ENCODE peak calls at places on chromosome 19, in nine cellular contexts. I is effector memory CD4-positive, alpha-beta T cell; F is cardiac muscle cell; U is mammary epithelial cell; M is endodermal cell; N is mucosa of descending colon; L is neuronal stem cell; K is psoas muscle; E is CD8-positive, alpha-beta T cell. P is an unnamed sample.
A peak's percentile ranks its signal among the peaks of the same experiment; 100 is the strongest.

GRCh38 chr19:4216832-4217231 is 12.5 kb upstream of the EBI3 start:
- DNase-seq in E (no peak), N (no peak), U (no peak), M (no peak), I (no peak), L (no peak), F (no peak), K (no peak), P (no peak)

GRCh38 chr19:54390942-54391577 is 24.2 kb upstream of the TTYH1 start:
- DNase-seq in N (no peak), E (peak; percentile 74), I (peak; percentile 40), F (peak; percentile 86), M (peak; percentile 88), L (peak; percentile 83), U (peak; percentile 18), K (no peak), P (peak; percentile 15)

GRCh38 chr19:5246554-5247155 is 94.0 kb downstream of the PTPRS start:
- DNase-seq in U (no peak), F (no peak), L (no peak), M (no peak), I (no peak), N (no peak), E (no peak), K (no peak), P (no peak)

GRCh38 chr19:46753420-46754155 is 7.3 kb upstream of the STRN4 start:
- DNase-seq in K (peak; percentile 40), I (peak; percentile 40), M (peak; percentile 93), E (peak; percentile 72), F (peak; percentile 68), N (peak; percentile 72), U (peak; percentile 29), L (no peak), P (peak; percentile 25)

GRCh38 chr19:32708457-32708856 is 11.1 kb upstream of the TDRD12 start:
- DNase-seq in F (no peak), E (peak; percentile 45), N (no peak), M (no peak), I (no peak), L (no peak), U (no peak), K (no peak), P (no peak)

GRCh38 chr19:11019824-11020223 is 59.0 kb downstream of the SMARCA4 start:
- DNase-seq in I (no peak), N (no peak), E (no peak), F (no peak), U (no peak), M (no peak), K (peak; percentile 40), L (no peak), P (peak; percentile 62)

GRCh38 chr19:40908981-40909380 is 26.9 kb upstream of the CYP2A7 start:
- DNase-seq in L (no peak), E (peak; percentile 49), F (peak; percentile 36), U (no peak), K (no peak), M (no peak), I (no peak), N (no peak), P (peak; percentile 15)

GRCh38 chr19:18500376-18500775 is 21.5 kb downstream of the ELL start:
- DNase-seq in F (no peak), K (no peak), L (no peak), M (no peak), E (no peak), U (no peak), I (no peak), N (no peak), P (no peak)

GRCh38 chr19:28505933-28506332 is 707.0 kb downstream of the UQCRFS1 start:
- DNase-seq in M (no peak), E (no peak), F (no peak), L (no peak), I (no peak), U (no peak), K (no peak), N (no peak), P (no peak)

GRCh38 chr19:4229179-4229931 is at the start of gene EBI3:
- DNase-seq in F (peak; percentile 21), M (peak; percentile 76), E (no peak), N (peak; percentile 60), L (no peak), I (no peak), U (peak; percentile 23), K (peak; percentile 33), P (peak; percentile 42)

GRCh38 chr19:57558525-57558924 is 1.1 kb downstream of the ZNF550 start:
- DNase-seq in K (no peak), I (no peak), M (no peak), N (no peak), L (no peak), F (peak; percentile 23), U (no peak), E (no peak), P (no peak)

GRCh38 chr19:50565984-50566903 is 2.0 kb downstream of the LRRC4B start:
- DNase-seq in K (no peak), F (no peak), M (peak; percentile 77), N (no peak), L (no peak), I (no peak), E (no peak), U (no peak), P (no peak)

GRCh38 chr19:15456871-15457700 is 7.3 kb downstream of the RASAL3 start:
- DNase-seq in M (peak; percentile 98), U (no peak), L (no peak), F (peak; percentile 14), E (no peak), I (no peak), N (no peak), K (no peak), P (no peak)

GRCh38 chr19:18440421-18440877 is 2.5 kb upstream of the ISYNA1 start:
- DNase-seq in L (no peak), K (no peak), U (no peak), N (no peak), I (peak; percentile 26), M (peak; percentile 80), F (peak; percentile 54), E (no peak), P (no peak)

GRCh38 chr19:482186-483041 is 13.9 kb upstream of the MADCAM1 start:
- DNase-seq in F (peak; percentile 47), L (no peak), N (peak; percentile 29), M (peak; percentile 77), K (no peak), E (no peak), U (no peak), I (no peak), P (peak; percentile 33)

GRCh38 chr19:18397242-18398202 is at the start of gene LRRC25:
- DNase-seq in E (no peak), M (peak; percentile 83), K (no peak), N (peak; percentile 77), U (no peak), F (peak; percentile 54), I (no peak), L (peak; percentile 57), P (no peak)

GRCh38 chr19:30064776-30065494 is 122.9 kb downstream of the URI1 start:
- DNase-seq in E (no peak), N (no peak), K (no peak), M (peak; percentile 26), L (no peak), U (no peak), I (no peak), F (no peak), P (no peak)
- H3K4me3 ChIP-seq in E (no peak overlapping the region), N (no peak overlapping the region), K (no peak overlapping the region), M (no peak overlapping the region), L (no peak overlapping the region), U (no peak overlapping the region), I (no peak overlapping the region), F (no peak overlapping the region), P (no peak overlapping the region)

DNA sequence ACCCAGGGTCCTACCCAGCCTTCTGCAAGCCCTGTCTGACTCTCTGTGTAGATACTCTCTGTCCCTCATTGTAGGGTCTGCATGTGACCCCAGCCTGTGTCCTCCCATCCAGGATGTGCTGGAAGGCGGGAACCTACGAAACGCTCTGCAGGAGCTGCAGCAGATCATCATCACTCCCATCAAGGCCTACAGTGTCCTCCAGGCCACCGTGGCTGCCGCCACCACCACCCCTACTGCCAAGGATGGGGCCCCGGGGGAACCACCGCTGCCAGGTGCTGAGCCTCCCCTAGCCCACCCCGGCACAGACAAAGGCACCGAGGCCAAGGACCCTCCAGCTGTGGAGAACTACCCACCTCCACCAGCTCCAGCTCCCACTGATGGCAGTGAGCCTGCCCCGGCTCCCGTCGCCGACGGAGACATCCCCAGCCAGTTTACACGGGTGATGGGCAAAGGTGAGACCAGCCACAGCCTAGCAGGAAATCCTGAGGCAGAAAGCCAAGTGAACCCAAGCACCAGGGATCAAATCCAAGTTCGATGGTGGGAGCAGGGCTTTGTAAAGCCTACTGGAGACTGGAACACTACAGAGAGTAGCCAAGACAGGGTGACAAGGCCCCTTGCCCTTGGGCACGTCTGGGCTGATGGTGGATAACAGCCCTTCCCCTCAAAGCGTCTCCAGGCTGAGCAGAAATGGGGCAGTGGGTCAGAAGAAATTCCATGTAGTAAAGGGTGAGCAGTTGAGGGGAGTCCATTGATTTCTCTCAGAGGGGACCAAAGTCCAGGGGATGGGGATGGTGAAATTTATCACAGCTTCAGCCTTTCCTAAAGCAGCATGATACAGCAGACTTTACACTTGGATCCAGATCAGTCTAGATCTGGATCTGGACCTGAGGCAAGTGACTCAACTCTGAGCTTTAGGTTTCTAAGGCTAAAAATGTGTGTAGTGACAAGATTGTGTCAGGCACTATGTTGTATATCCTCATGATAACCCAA is 13.2 kb downstream of the PAF1 start:
- DNase-seq in N (no peak), E (no peak), K (no peak), I (no peak), F (no peak), M (no peak), L (no peak), U (no peak), P (no peak)
- H3K36me3 ChIP-seq in N (peaks cover 31% of the 10 kb centered on the region), E (peaks cover 64% of the 10 kb centered on the region), K (peaks cover 27% of the 10 kb centered on the region), I (peaks cover 80% of the 10 kb centered on the region), F (peaks cover 66% of the 10 kb centered on the region), M (peaks cover 84% of the 10 kb centered on the region), L (peaks cover 82% of the 10 kb centered on the region), U (peaks cover 11% of the 10 kb centered on the region), P (peaks cover 88% of the 10 kb centered on the region)

GRCh38 chr19:23052349-23052748 is 49.4 kb upstream of the ZNF728 start:
- DNase-seq in K (no peak), F (no peak), U (no peak), M (no peak), E (no peak), L (no peak), N (no peak), I (no peak), P (no peak)

GRCh38 chr19:23049256-23049655 is 46.3 kb upstream of the ZNF728 start:
- DNase-seq in I (no peak), E (no peak), F (no peak), L (no peak), M (no peak), N (no peak), U (no peak), K (no peak), P (no peak)

GRCh38 chr19:23046743-23047142 is 43.8 kb upstream of the ZNF728 start:
- DNase-seq in L (no peak), N (no peak), U (no peak), E (no peak), M (no peak), I (no peak), F (no peak), K (no peak), P (no peak)
- H3K9me3 ChIP-seq in L (peaks cover 28% of the 10 kb centered on the region), N (peaks cover 57% of the 10 kb centered on the region), U (peaks cover 31% of the 10 kb centered on the region), E (no peaks in the 10 kb centered on the region), M (peaks cover 57% of the 10 kb centered on the region), I (no peaks in the 10 kb centered on the region), F (no peaks in the 10 kb centered on the region), K (no peaks in the 10 kb centered on the region), P (no peaks in the 10 kb centered on the region)

DNA sequence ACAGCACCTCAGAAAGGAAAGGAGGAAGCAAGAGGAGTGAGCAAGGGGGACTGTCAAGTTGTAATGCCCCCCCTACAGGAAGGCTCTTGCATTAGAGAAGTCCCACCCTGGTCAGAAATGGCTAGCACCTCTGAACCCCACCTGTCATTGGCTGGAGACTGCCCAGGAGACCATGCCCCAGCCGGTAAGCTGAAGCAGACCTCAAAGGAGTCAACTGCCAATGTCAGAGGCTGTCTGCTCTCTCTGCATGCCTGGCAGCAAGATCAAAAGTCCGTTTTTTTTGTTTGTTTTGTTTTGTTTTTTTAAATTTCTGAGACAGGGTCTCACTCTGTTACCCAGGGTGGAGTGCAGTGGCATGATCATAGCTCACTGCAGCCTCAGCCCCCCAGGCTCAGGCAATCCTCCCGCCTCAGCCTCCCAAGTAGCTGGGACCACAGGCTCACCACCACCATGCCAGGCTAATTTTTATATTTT is 8.1 kb upstream of the BCL3 start:
- DNase-seq in U (no peak), K (no peak), M (peak; percentile 63), I (no peak), L (no peak), N (no peak), E (no peak), F (no peak), P (peak; percentile 63)
- H3K4me3 ChIP-seq in U (no peak overlapping the region), K (no peak overlapping the region), M (no peak overlapping the region), I (no peak overlapping the region), L (no peak overlapping the region), N (no peak overlapping the region), E (no peak overlapping the region), F (no peak overlapping the region), P (no peak overlapping the region)